ENCODE peak calls at places on chromosomes 5 and 9, in five cellular contexts. M, U, E, O and K are unnamed samples.

GRCh38 chr5:155080721-155081120 is 67.2 kb downstream of the KIF4B start:
- DNase-seq in M (no peak), U (no peak), E (no peak), O (no peak), K (peak)

GRCh38 chr9:754150-754931 is 87.2 kb upstream of the DMRT1 start:
- DNase-seq in M (no peak), U (no peak), E (no peak), O (no peak), K (no peak)

GRCh38 chr5:74570250-74570649 is 70.3 kb downstream of the ENC1 start:
- DNase-seq in M (no peak), U (no peak), E (no peak), O (no peak), K (no peak)

GRCh38 chr9:27633754-27634153 is 60.5 kb upstream of the C9orf72 start:
- DNase-seq in M (no peak), U (no peak), E (no peak), O (no peak), K (no peak)

GRCh38 chr5:107253246-107253645 is 417.5 kb downstream of the EFNA5 start:
- DNase-seq in M (no peak), U (no peak), E (no peak), O (no peak), K (no peak)

GRCh38 chr5:130992621-130993020 is 172.4 kb downstream of the HINT1 start:
- DNase-seq in M (no peak), U (no peak), E (no peak), O (no peak), K (peak)

GRCh38 chr9:87620727-87621322 is 105.1 kb upstream of the CTSL start:
- DNase-seq in M (no peak), U (no peak), E (no peak), O (no peak), K (no peak)

GRCh38 chr9:93332317-93332716 is 119.2 kb upstream of the FAM120A start:
- DNase-seq in M (no peak), U (no peak), E (no peak), O (no peak), K (no peak)

GRCh38 chr9:95182854-95183563 is 134.5 kb downstream of the FANCC start:
- DNase-seq in M (no peak), U (no peak), E (no peak), O (no peak), K (no peak)

GRCh38 chr5:17218353-17219005 is 1.0 kb downstream of the BASP1 start:
- DNase-seq in M (no peak), U (no peak), E (no peak), O (peak), K (peak)

GRCh38 chr5:112070022-112070421 is 313.0 kb upstream of the NREP start:
- DNase-seq in M (no peak), U (no peak), E (no peak), O (no peak), K (no peak)